ENCODE peak calls at places on chromosomes 12 and 14, in eight cellular contexts. P is MV-4-11; N is AG04450; Q is ELF-1; W is T-helper 2 cell; T is T-helper 1 cell; I is GDM1; L is activated CD4-positive, alpha-beta T cell treated with anti-CD3 and anti-CD28 coated beads for 24 hours. V is an unnamed sample.
A peak's percentile ranks its signal among the peaks of the same experiment; 100 is the strongest.

GRCh38 chr14:42470427-42470719 is 863.7 kb downstream of the LRFN5 start:
- DNase-seq in P (no peak), W (no peak), L (no peak), I (no peak), N (no peak), T (no peak), Q (no peak), V (no peak)

GRCh38 chr12:13777374-13777773 is 204.0 kb downstream of the GRIN2B start:
- DNase-seq in T (no peak), N (no peak), I (no peak), W (no peak), L (no peak), Q (no peak), P (no peak), V (no peak)

GRCh38 chr12:11879306-11879705 is 191.4 kb upstream of the BCL2L14 start:
- DNase-seq in P (no peak), T (no peak), W (no peak), Q (no peak), I (no peak), L (no peak), N (peak; percentile 18), V (no peak)

GRCh38 chr12:76037130-76038105 is 5.8 kb upstream of the PHLDA1 start:
- DNase-seq in I (peak; percentile 56), L (no peak), Q (peak; percentile 59), W (peak; percentile 79), N (peak; percentile 67), P (peak; percentile 68), T (peak; percentile 72), V (peak; percentile 58)

GRCh38 chr12:54052745-54053624 is 650 bp upstream of the HOXC4 start:
- DNase-seq in W (peak; percentile 21), N (no peak), L (no peak), Q (peak; percentile 70), P (no peak), I (no peak), T (peak; percentile 14), V (peak; percentile 56)

GRCh38 chr12:130137141-130138018 is 24.9 kb upstream of the FZD10 start:
- DNase-seq in L (no peak), W (no peak), N (no peak), P (no peak), T (no peak), I (no peak), Q (peak; percentile 64), V (no peak)

GRCh38 chr12:131210506-131211278 is 257.0 kb downstream of the ADGRD1 start:
- DNase-seq in P (no peak), I (no peak), Q (no peak), N (no peak), L (no peak), T (no peak), W (no peak), V (no peak)

GRCh38 chr12:53701518-53702264 is 25.6 kb downstream of the CALCOCO1 start:
- DNase-seq in I (peak; percentile 22), T (peak; percentile 57), N (peak; percentile 30), Q (peak; percentile 85), W (peak; percentile 60), P (peak; percentile 35), L (peak; percentile 63), V (peak; percentile 12)

GRCh38 chr14:73170686-73171085 is 34.4 kb downstream of the PSEN1 start:
- DNase-seq in N (no peak), W (no peak), P (no peak), Q (no peak), T (no peak), L (no peak), I (no peak), V (no peak)

GRCh38 chr14:94963051-94963450 is 193.1 kb upstream of the GSC start:
- DNase-seq in W (no peak), I (no peak), L (no peak), T (no peak), P (no peak), Q (no peak), N (no peak), V (no peak)

GRCh38 chr12:77841467-77842054 is 10.9 kb downstream of the NAV3 start:
- DNase-seq in T (no peak), W (no peak), L (no peak), P (no peak), I (no peak), N (no peak), Q (no peak), V (no peak)

GRCh38 chr14:65791551-65791981 is 379.0 kb downstream of the FUT8 start:
- DNase-seq in I (no peak), W (peak; percentile 77), Q (no peak), L (no peak), T (peak; percentile 69), P (peak; percentile 36), N (no peak), V (no peak)

GRCh38 chr12:62372134-62372533 is 94.5 kb upstream of the MON2 start:
- DNase-seq in T (no peak), L (no peak), I (no peak), P (no peak), N (no peak), W (no peak), Q (no peak), V (no peak)

GRCh38 chr14:74929242-74929641 is 6.2 kb upstream of the RPS6KL1 start:
- DNase-seq in L (no peak), I (no peak), N (no peak), T (no peak), Q (no peak), P (peak; percentile 42), W (no peak), V (no peak)

GRCh38 chr12:81077329-81077685 is 572 bp upstream of the ACSS3 start:
- DNase-seq in W (no peak), P (no peak), L (no peak), Q (peak; percentile 88), I (no peak), N (no peak), T (no peak), V (no peak)

GRCh38 chr14:103624860-103625259 is 4.2 kb upstream of the KLC1 start:
- DNase-seq in W (no peak), L (no peak), N (no peak), I (no peak), T (no peak), Q (peak; percentile 68), P (no peak), V (no peak)

GRCh38 chr12:25852792-25853191 is 105.7 kb upstream of the RASSF8 start:
- DNase-seq in L (no peak), T (no peak), P (no peak), N (peak; percentile 78), W (no peak), I (no peak), Q (no peak), V (no peak)

GRCh38 chr12:102511575-102511974 is 31.2 kb upstream of the IGF1 start:
- DNase-seq in W (no peak), T (no peak), L (no peak), I (no peak), N (no peak), P (no peak), Q (no peak), V (no peak)

GRCh38 chr12:55664826-55665225 is 28.1 kb downstream of the OR10P1 start:
- DNase-seq in P (no peak), Q (no peak), N (no peak), L (no peak), W (no peak), T (no peak), I (no peak), V (no peak)

GRCh38 chr14:22613091-22613695 is 15.1 kb downstream of the ABHD4 start:
- DNase-seq in P (no peak), T (no peak), I (no peak), Q (peak; percentile 14), N (no peak), W (no peak), L (no peak), V (no peak)

GRCh38 chr12:16588812-16589211 is 17.1 kb downstream of the LMO3 start:
- DNase-seq in L (no peak), Q (no peak), N (no peak), I (no peak), P (no peak), W (no peak), T (no peak), V (no peak)

GRCh38 chr12:131075611-131076010 is 121.9 kb downstream of the ADGRD1 start:
- DNase-seq in T (no peak), Q (no peak), P (no peak), N (no peak), L (no peak), I (no peak), W (no peak), V (no peak)

GRCh38 chr12:48937170-48937569 is 11.9 kb upstream of the FKBP11 start:
- DNase-seq in L (no peak), N (no peak), P (peak; percentile 7), I (no peak), Q (peak; percentile 40), W (no peak), T (no peak), V (no peak)

GRCh38 chr14:26775765-26776577 is 178.1 kb upstream of the NOVA1 start:
- DNase-seq in I (no peak), W (no peak), P (no peak), Q (no peak), N (no peak), L (no peak), T (no peak), V (no peak)

GRCh38 chr14:74161526-74162158 is 76.9 kb downstream of the LIN52 start:
- DNase-seq in N (no peak), W (no peak), L (no peak), Q (peak; percentile 10), I (no peak), T (no peak), P (no peak), V (no peak)

GRCh38 chr12:23579257-23579656 is 370.2 kb downstream of the SOX5 start:
- DNase-seq in N (no peak), P (no peak), Q (no peak), I (no peak), L (no peak), W (no peak), T (no peak), V (no peak)

GRCh38 chr12:47686645-47687240 is 19.1 kb downstream of the RPAP3 start:
- DNase-seq in L (no peak), I (no peak), P (peak; percentile 38), Q (no peak), N (peak; percentile 26), W (peak; percentile 49), T (peak; percentile 22), V (no peak)

GRCh38 chr12:119870462-119870861 is 6.7 kb downstream of the CIT start:
- DNase-seq in Q (no peak), I (no peak), T (no peak), W (no peak), P (no peak), N (no peak), L (no peak), V (no peak)

V was measured in GM12864.